ENCODE peak calls at places on chromosomes 1 and 21, in five cellular contexts. Q, G, P, J and C are unnamed samples.

GRCh38 chr1:199665371-199665770 is 362.1 kb upstream of the NR5A2 start:
- DNase-seq in G (no peak), P (no peak), J (no peak), Q (no peak), C (no peak)

GRCh38 chr1:22592919-22593790 is 29.9 kb downstream of the EPHA8 start:
- DNase-seq in P (no peak), Q (no peak), J (no peak), G (no peak), C (no peak)

GRCh38 chr1:114314098-114314497 is 160.4 kb upstream of the SYT6 start:
- DNase-seq in P (no peak), J (no peak), Q (no peak), G (peak; percentile 17), C (no peak)

GRCh38 chr1:84539972-84540371 is 33.6 kb upstream of the GNG5 start:
- DNase-seq in J (no peak), P (no peak), Q (no peak), G (no peak), C (no peak)

GRCh38 chr1:89927037-89927436 is 67.9 kb upstream of the ZNF326 start:
- DNase-seq in G (no peak), Q (no peak), J (no peak), P (no peak), C (no peak)

GRCh38 chr1:207021876-207022596 is 10.5 kb downstream of the C1orf116 start:
- DNase-seq in G (no peak), P (no peak), J (no peak), Q (no peak), C (no peak)

GRCh38 chr21:46124926-46125845 is 27.3 kb downstream of the COL6A2 start:
- DNase-seq in J (no peak), G (no peak), P (no peak), Q (peak; percentile 37), C (no peak)

GRCh38 chr1:153087692-153088091 is 6.6 kb downstream of the SPRR2E start:
- DNase-seq in J (no peak), G (no peak), Q (no peak), P (no peak), C (no peak)

GRCh38 chr1:77511440-77511840 is 171.0 kb downstream of the ZZZ3 start:
- DNase-seq in G (peak; percentile 93), Q (no peak), P (no peak), J (no peak), C (no peak)

GRCh38 chr1:20588634-20589225 is at the start of gene CDA:
- DNase-seq in P (no peak), Q (no peak), G (no peak), J (no peak), C (no peak)

GRCh38 chr1:230077011-230077410 is 10.0 kb downstream of the GALNT2 start:
- DNase-seq in Q (no peak), G (no peak), P (no peak), J (no peak), C (no peak)

GRCh38 chr1:151325646-151326429 is 1.4 kb downstream of the PI4KB start:
- DNase-seq in P (no peak), G (no peak), Q (no peak), J (no peak), C (no peak)

GRCh38 chr1:197911172-197911856 is 5.9 kb upstream of the LHX9 start:
- DNase-seq in Q (no peak), J (no peak), G (no peak), P (no peak), C (no peak)

GRCh38 chr1:202811296-202812175 is 782 bp downstream of the PCAT6 start:
- DNase-seq in Q (no peak), G (no peak), J (no peak), P (peak; percentile 6), C (no peak)

GRCh38 chr1:165257969-165258459 is 98.5 kb downstream of the LMX1A start:
- DNase-seq in J (peak; percentile 14), G (no peak), Q (no peak), P (peak; percentile 1), C (peak; percentile 17)

GRCh38 chr1:222009105-222009730 is 267.3 kb upstream of the DUSP10 start:
- DNase-seq in G (no peak), J (no peak), P (peak; percentile 3), Q (no peak), C (no peak)

GRCh38 chr1:10980094-10980577 is 32.3 kb upstream of the TARDBP start:
- DNase-seq in J (no peak), G (no peak), Q (no peak), P (no peak), C (no peak)

GRCh38 chr1:62286778-62287224 is 32.4 kb downstream of the KANK4 start:
- DNase-seq in J (no peak), G (no peak), P (no peak), Q (no peak), C (no peak)

GRCh38 chr1:225862581-225862950 is 19.6 kb downstream of the TMEM63A start:
- DNase-seq in G (no peak), P (no peak), J (no peak), Q (no peak), C (no peak)

GRCh38 chr1:116508090-116508983 is 62.5 kb downstream of the CD58 start:
- DNase-seq in Q (no peak), J (no peak), G (no peak), P (no peak), C (no peak)

GRCh38 chr1:115949156-115949555 is 27.2 kb upstream of the SLC22A15 start:
- DNase-seq in P (no peak), Q (no peak), J (no peak), G (no peak), C (no peak)

GRCh38 chr1:169364948-169365347 is 2.6 kb downstream of the NME7 start:
- DNase-seq in P (no peak), G (no peak), J (no peak), Q (no peak), C (no peak)

GRCh38 chr1:208820600-208821232 is 576.5 kb upstream of the PLXNA2 start:
- DNase-seq in G (no peak), J (peak; percentile 1), P (no peak), Q (no peak), C (no peak)

GRCh38 chr1:113677250-113678158 is 81.8 kb downstream of the PHTF1 start:
- DNase-seq in P (no peak), Q (no peak), G (no peak), J (no peak), C (no peak)

GRCh38 chr1:177305040-177306018 is 134.6 kb downstream of the BRINP2 start:
- DNase-seq in P (no peak), Q (no peak), G (no peak), J (no peak), C (no peak)

GRCh38 chr21:27154451-27155129 is 187.7 kb upstream of the ADAMTS5 start:
- DNase-seq in G (no peak), P (no peak), J (no peak), Q (no peak), C (no peak)

GRCh38 chr1:35449334-35450008 is 107.7 kb downstream of the KIAA0319L start:
- DNase-seq in P (no peak), G (peak; percentile 86), J (no peak), Q (no peak), C (no peak)

GRCh38 chr1:212477014-212477679 is 44.4 kb downstream of the NENF start:
- DNase-seq in Q (peak; percentile 77), J (peak; percentile 55), P (peak; percentile 55), G (peak; percentile 38), C (peak; percentile 64)

GRCh38 chr1:35564037-35564883 is 6.7 kb downstream of the NCDN start:
- DNase-seq in P (peak; percentile 67), J (no peak), G (no peak), Q (peak; percentile 78), C (peak; percentile 77)

GRCh38 chr1:243487649-243488227 is 231.9 kb downstream of the SDCCAG8 start:
- DNase-seq in G (no peak), P (no peak), J (no peak), Q (no peak), C (no peak)

GRCh38 chr21:44083631-44084291 is 23.4 kb upstream of the PWP2 start:
- DNase-seq in J (no peak), G (no peak), P (peak; percentile 66), Q (no peak), C (no peak)

GRCh38 chr1:222712253-222713090 is at the start of the genes AIDA and BROX:
- DNase-seq in J (peak; percentile 91), Q (peak; percentile 95), G (no peak), P (peak; percentile 91), C (peak; percentile 51)

GRCh38 chr1:205360891-205361290 is 4.2 kb upstream of the KLHDC8A start:
- DNase-seq in J (no peak), Q (no peak), G (no peak), P (no peak), C (no peak)

GRCh38 chr1:176949033-176949662 is 215.4 kb downstream of the ASTN1 start:
- DNase-seq in G (no peak), P (no peak), Q (no peak), J (peak; percentile 52), C (peak; percentile 20)

GRCh38 chr1:17844146-17844826 is 89.2 kb downstream of the ACTL8 start:
- DNase-seq in J (no peak), P (no peak), Q (no peak), G (no peak), C (no peak)

GRCh38 chr1:38558476-38559179 is 300.9 kb downstream of the RRAGC start:
- DNase-seq in G (no peak), P (no peak), Q (no peak), J (no peak), C (no peak)

GRCh38 chr1:173861731-173862145 is 6.1 kb downstream of the GAS5 start:
- DNase-seq in G (no peak), P (no peak), J (no peak), Q (no peak), C (peak; percentile 49)